ENCODE peak calls at places on chromosomes 2 and 18, in ten cellular contexts. One of them, this sample, is unnamed.
A peak's percentile ranks its signal among the peaks of the same experiment; 100 is the strongest.

GRCh38 chr2:175001546-175001945 is 3.6 kb downstream of the CHN1 start:
- DNase-seq in brain microvascular endothelial cell: no peak
- DNase-seq in thoracic aorta: no peak
- DNase-seq in fibroblast of the aortic adventitia: no peak
- DNase-seq in KBM-7: no peak
- DNase-seq in AG09309: no peak
- DNase-seq in T-helper 9 cell: no peak
- DNase-seq in T-cell: no peak
- DNase-seq in colonic mucosa: no peak
- DNase-seq in H9: no peak
- DNase-seq in this sample: no peak

GRCh38 chr2:37080674-37081073 is 3.5 kb downstream of the HEATR5B start:
- DNase-seq in AG09309: no peak
- DNase-seq in H9: no peak
- DNase-seq in T-cell: no peak
- DNase-seq in fibroblast of the aortic adventitia: no peak
- DNase-seq in T-helper 9 cell: no peak
- DNase-seq in KBM-7: peak; percentile 39
- DNase-seq in brain microvascular endothelial cell: no peak
- DNase-seq in colonic mucosa: no peak
- DNase-seq in thoracic aorta: no peak
- DNase-seq in this sample: peak; percentile 36

GRCh38 chr18:7388752-7389151 is 157.9 kb downstream of the LRRC30 start:
- DNase-seq in KBM-7: no peak
- DNase-seq in thoracic aorta: no peak
- DNase-seq in H9: no peak
- DNase-seq in T-helper 9 cell: no peak
- DNase-seq in brain microvascular endothelial cell: no peak
- DNase-seq in T-cell: no peak
- DNase-seq in fibroblast of the aortic adventitia: no peak
- DNase-seq in colonic mucosa: no peak
- DNase-seq in AG09309: no peak
- DNase-seq in this sample: no peak

GRCh38 chr2:162890690-162891311 is 52.2 kb upstream of the KCNH7 start:
- DNase-seq in KBM-7: peak; percentile 49
- DNase-seq in H9: no peak
- DNase-seq in T-cell: no peak
- DNase-seq in brain microvascular endothelial cell: peak; percentile 63
- DNase-seq in fibroblast of the aortic adventitia: peak; percentile 53
- DNase-seq in colonic mucosa: no peak
- DNase-seq in thoracic aorta: no peak
- DNase-seq in AG09309: peak; percentile 13
- DNase-seq in T-helper 9 cell: no peak
- DNase-seq in this sample: peak; percentile 65

GRCh38 chr2:15155959-15156574 is 405.1 kb downstream of the NBAS start:
- DNase-seq in KBM-7: no peak
- DNase-seq in colonic mucosa: no peak
- DNase-seq in T-helper 9 cell: no peak
- DNase-seq in H9: peak; percentile 54
- DNase-seq in fibroblast of the aortic adventitia: no peak
- DNase-seq in T-cell: no peak
- DNase-seq in thoracic aorta: no peak
- DNase-seq in brain microvascular endothelial cell: no peak
- DNase-seq in AG09309: no peak
- DNase-seq in this sample: no peak

GRCh38 chr18:12420831-12421421 is 13.2 kb downstream of the PRELID3A start:
- DNase-seq in brain microvascular endothelial cell: no peak
- DNase-seq in AG09309: no peak
- DNase-seq in H9: peak; percentile 73
- DNase-seq in colonic mucosa: no peak
- DNase-seq in fibroblast of the aortic adventitia: no peak
- DNase-seq in KBM-7: peak; percentile 83
- DNase-seq in thoracic aorta: no peak
- DNase-seq in T-cell: no peak
- DNase-seq in T-helper 9 cell: no peak
- DNase-seq in this sample: no peak

GRCh38 chr2:201465524-201465971 is 14.0 kb downstream of the STRADB start:
- DNase-seq in H9: no peak
- DNase-seq in KBM-7: no peak
- DNase-seq in T-cell: no peak
- DNase-seq in T-helper 9 cell: no peak
- DNase-seq in AG09309: no peak
- DNase-seq in fibroblast of the aortic adventitia: peak; percentile 5
- DNase-seq in brain microvascular endothelial cell: peak; percentile 11
- DNase-seq in thoracic aorta: no peak
- DNase-seq in colonic mucosa: no peak
- DNase-seq in this sample: no peak

GRCh38 chr2:54559593-54560145 is 103.5 kb downstream of the SPTBN1 start:
- DNase-seq in brain microvascular endothelial cell: peak; percentile 69
- DNase-seq in AG09309: peak; percentile 74
- DNase-seq in T-helper 9 cell: no peak
- DNase-seq in thoracic aorta: no peak
- DNase-seq in T-cell: no peak
- DNase-seq in KBM-7: peak; percentile 91
- DNase-seq in fibroblast of the aortic adventitia: peak; percentile 81
- DNase-seq in colonic mucosa: no peak
- DNase-seq in H9: no peak
- DNase-seq in this sample: peak; percentile 91

GRCh38 chr2:20423847-20424246 is 23.0 kb upstream of the RHOB start:
- DNase-seq in H9: peak; percentile 8
- DNase-seq in thoracic aorta: no peak
- DNase-seq in brain microvascular endothelial cell: no peak
- DNase-seq in KBM-7: no peak
- DNase-seq in T-helper 9 cell: no peak
- DNase-seq in colonic mucosa: no peak
- DNase-seq in AG09309: no peak
- DNase-seq in fibroblast of the aortic adventitia: no peak
- DNase-seq in T-cell: no peak
- DNase-seq in this sample: no peak

GRCh38 chr2:97011977-97012569 is 25.7 kb upstream of the FAM178B start:
- DNase-seq in T-helper 9 cell: no peak
- DNase-seq in H9: no peak
- DNase-seq in fibroblast of the aortic adventitia: peak; percentile 82
- DNase-seq in AG09309: peak; percentile 46
- DNase-seq in thoracic aorta: no peak
- DNase-seq in brain microvascular endothelial cell: peak; percentile 56
- DNase-seq in colonic mucosa: no peak
- DNase-seq in T-cell: no peak
- DNase-seq in KBM-7: peak; percentile 52
- DNase-seq in this sample: peak; percentile 72

GRCh38 chr18:10239138-10239537 is 215.3 kb upstream of the APCDD1 start:
- DNase-seq in H9: no peak
- DNase-seq in brain microvascular endothelial cell: no peak
- DNase-seq in T-helper 9 cell: no peak
- DNase-seq in T-cell: no peak
- DNase-seq in colonic mucosa: no peak
- DNase-seq in AG09309: peak; percentile 21
- DNase-seq in KBM-7: no peak
- DNase-seq in thoracic aorta: no peak
- DNase-seq in fibroblast of the aortic adventitia: peak; percentile 32
- DNase-seq in this sample: peak; percentile 16

GRCh38 chr2:46970334-46971288 is 55.0 kb upstream of the MCFD2 start:
- DNase-seq in AG09309: no peak
- DNase-seq in KBM-7: peak; percentile 76
- DNase-seq in T-helper 9 cell: no peak
- DNase-seq in fibroblast of the aortic adventitia: peak; percentile 72
- DNase-seq in colonic mucosa: peak; percentile 91
- DNase-seq in T-cell: no peak
- DNase-seq in thoracic aorta: peak; percentile 60
- DNase-seq in brain microvascular endothelial cell: peak; percentile 31
- DNase-seq in H9: no peak
- DNase-seq in this sample: peak; percentile 53

GRCh38 chr18:3595282-3596273 is 145.6 kb downstream of the TGIF1 start:
- DNase-seq in KBM-7: peak; percentile 84
- DNase-seq in AG09309: peak; percentile 92
- DNase-seq in T-cell: no peak
- DNase-seq in T-helper 9 cell: no peak
- DNase-seq in H9: no peak
- DNase-seq in colonic mucosa: peak; percentile 72
- DNase-seq in fibroblast of the aortic adventitia: peak; percentile 98
- DNase-seq in thoracic aorta: peak; percentile 46
- DNase-seq in brain microvascular endothelial cell: peak; percentile 92
- DNase-seq in this sample: peak; percentile 98

GRCh38 chr2:160427629-160428424 is 65.8 kb downstream of the RBMS1 start:
- DNase-seq in colonic mucosa: no peak
- DNase-seq in T-helper 9 cell: peak; percentile 33
- DNase-seq in AG09309: peak; percentile 76
- DNase-seq in thoracic aorta: no peak
- DNase-seq in KBM-7: peak; percentile 61
- DNase-seq in T-cell: peak; percentile 59
- DNase-seq in H9: no peak
- DNase-seq in brain microvascular endothelial cell: peak; percentile 63
- DNase-seq in fibroblast of the aortic adventitia: peak; percentile 94
- DNase-seq in this sample: peak; percentile 57

GRCh38 chr2:228329279-228329678 is 147.8 kb upstream of the SPHKAP start:
- DNase-seq in fibroblast of the aortic adventitia: no peak
- DNase-seq in T-helper 9 cell: no peak
- DNase-seq in brain microvascular endothelial cell: no peak
- DNase-seq in H9: no peak
- DNase-seq in AG09309: no peak
- DNase-seq in KBM-7: no peak
- DNase-seq in colonic mucosa: no peak
- DNase-seq in thoracic aorta: no peak
- DNase-seq in T-cell: no peak
- DNase-seq in this sample: no peak

GRCh38 chr2:161237397-161238263 is 70.6 kb upstream of the PSMD14 start:
- DNase-seq in T-helper 9 cell: peak; percentile 47
- DNase-seq in T-cell: peak; percentile 40
- DNase-seq in colonic mucosa: peak; percentile 60
- DNase-seq in fibroblast of the aortic adventitia: peak; percentile 29
- DNase-seq in thoracic aorta: no peak
- DNase-seq in brain microvascular endothelial cell: no peak
- DNase-seq in KBM-7: no peak
- DNase-seq in AG09309: no peak
- DNase-seq in H9: peak; percentile 41
- DNase-seq in this sample: peak; percentile 53

GRCh38 chr2:47528874-47529273 is 125.9 kb downstream of the MSH2 start:
- DNase-seq in H9: no peak
- DNase-seq in T-cell: no peak
- DNase-seq in brain microvascular endothelial cell: peak; percentile 22
- DNase-seq in T-helper 9 cell: no peak
- DNase-seq in AG09309: no peak
- DNase-seq in colonic mucosa: no peak
- DNase-seq in KBM-7: no peak
- DNase-seq in fibroblast of the aortic adventitia: no peak
- DNase-seq in thoracic aorta: no peak
- DNase-seq in this sample: peak; percentile 71

GRCh38 chr2:232340171-232340935 is 38.2 kb upstream of the ALPP start:
- DNase-seq in colonic mucosa: no peak
- DNase-seq in AG09309: no peak
- DNase-seq in thoracic aorta: no peak
- DNase-seq in H9: no peak
- DNase-seq in KBM-7: no peak
- DNase-seq in T-cell: no peak
- DNase-seq in T-helper 9 cell: no peak
- DNase-seq in fibroblast of the aortic adventitia: no peak
- DNase-seq in brain microvascular endothelial cell: no peak
- DNase-seq in this sample: no peak

GRCh38 chr2:110124038-110124825 is 8.6 kb upstream of the MALL start:
- DNase-seq in fibroblast of the aortic adventitia: no peak
- DNase-seq in colonic mucosa: no peak
- DNase-seq in brain microvascular endothelial cell: no peak
- DNase-seq in H9: no peak
- DNase-seq in KBM-7: no peak
- DNase-seq in thoracic aorta: no peak
- DNase-seq in T-helper 9 cell: no peak
- DNase-seq in AG09309: no peak
- DNase-seq in T-cell: no peak
- DNase-seq in this sample: no peak

GRCh38 chr18:50610349-50610748 is 50.5 kb downstream of the MAPK4 start:
- DNase-seq in T-cell: no peak
- DNase-seq in KBM-7: no peak
- DNase-seq in fibroblast of the aortic adventitia: no peak
- DNase-seq in H9: no peak
- DNase-seq in colonic mucosa: no peak
- DNase-seq in T-helper 9 cell: no peak
- DNase-seq in brain microvascular endothelial cell: no peak
- DNase-seq in thoracic aorta: no peak
- DNase-seq in AG09309: no peak
- DNase-seq in this sample: no peak

GRCh38 chr2:151860210-151860609 is 32.0 kb upstream of the ARL5A start:
- DNase-seq in thoracic aorta: no peak
- DNase-seq in AG09309: no peak
- DNase-seq in fibroblast of the aortic adventitia: no peak
- DNase-seq in T-cell: no peak
- DNase-seq in H9: no peak
- DNase-seq in brain microvascular endothelial cell: no peak
- DNase-seq in KBM-7: no peak
- DNase-seq in T-helper 9 cell: no peak
- DNase-seq in colonic mucosa: no peak
- DNase-seq in this sample: no peak

GRCh38 chr2:212595036-212595654 is 56.5 kb upstream of the ERBB4 start:
- DNase-seq in brain microvascular endothelial cell: no peak
- DNase-seq in H9: no peak
- DNase-seq in T-cell: no peak
- DNase-seq in thoracic aorta: no peak
- DNase-seq in AG09309: peak; percentile 3
- DNase-seq in fibroblast of the aortic adventitia: peak; percentile 26
- DNase-seq in T-helper 9 cell: no peak
- DNase-seq in KBM-7: peak; percentile 48
- DNase-seq in colonic mucosa: no peak
- DNase-seq in this sample: no peak

This sample was measured in endothelial cell of umbilical vein.